ENCODE peak calls at places on chromosomes 7 and 10, in four cellular contexts. S is activated CD4-positive, alpha-beta T cell treated with anti-CD3 and anti-CD28 coated beads, Interleukin-2, amount 50 U/mL, for 1 hour; N is gastrocnemius medialis; G is colonic mucosa. I is an unnamed sample.

GRCh38 chr10:1360011-1360580 is 303.9 kb downstream of the WDR37 start:
- DNase-seq in S (no peak), G (no peak), N (no peak), I (no peak)

GRCh38 chr7:74334026-74334425 is 44.8 kb downstream of the CLIP2 start:
- DNase-seq in N (no peak), S (no peak), G (no peak), I (no peak)

GRCh38 chr10:88243847-88244730 is 339.0 kb downstream of the RNLS start:
- DNase-seq in S (no peak), N (peak; percentile 76), G (peak; percentile 74), I (no peak)

GRCh38 chr10:47230482-47230881 is 69.5 kb upstream of the GDF10 start:
- DNase-seq in N (no peak), S (no peak), G (no peak), I (no peak)

GRCh38 chr10:47296111-47296894 is 3.7 kb upstream of the GDF10 start:
- DNase-seq in G (no peak), N (peak; percentile 20), S (no peak), I (no peak)

GRCh38 chr10:66176772-66177171 is 749.1 kb upstream of the LRRTM3 start:
- DNase-seq in N (no peak), G (no peak), S (no peak), I (no peak)

GRCh38 chr7:64999165-65000004 is 7.1 kb downstream of the ERV3-1 start:
- DNase-seq in S (no peak), N (peak; percentile 10), G (no peak), I (no peak)

GRCh38 chr10:48490576-48491345 is 114.1 kb downstream of the ARHGAP22 start:
- DNase-seq in S (no peak), N (no peak), G (peak; percentile 13), I (peak; percentile 81)

GRCh38 chr10:78301891-78302738 is 268.5 kb downstream of the RPS24 start:
- DNase-seq in G (peak; percentile 18), N (no peak), S (no peak), I (peak; percentile 78)

GRCh38 chr10:126663328-126663727 is 7.2 kb downstream of the C10orf90 start:
- DNase-seq in G (no peak), N (peak; percentile 31), S (peak; percentile 4), I (no peak)

GRCh38 chr7:94008537-94008936 is 4.4 kb upstream of the BET1 start:
- DNase-seq in S (no peak), N (no peak), G (no peak), I (no peak)

GRCh38 chr10:14926061-14926470 is 27.8 kb downstream of the DCLRE1C start:
- DNase-seq in N (no peak), G (no peak), S (no peak), I (no peak)

GRCh38 chr10:55305281-55305680 is 504.2 kb upstream of the PCDH15 start:
- DNase-seq in S (no peak), G (no peak), N (no peak), I (no peak)

GRCh38 chr7:34748244-34749039 is 90.4 kb downstream of the NPSR1 start:
- DNase-seq in S (no peak), G (peak; percentile 82), N (peak; percentile 35), I (no peak)

I was measured in esophagus muscularis mucosa.